ENCODE peak calls at places on chromosomes 4 and X, in four cellular contexts. One of them, this sample, is unnamed.
A peak's percentile ranks its signal among the peaks of the same experiment; 100 is the strongest.

GRCh38 chr4:108651068-108651794 is 832 bp downstream of the OSTC start:
- DNase-seq in keratinocyte: no peak
- DNase-seq in GM12878: no peak
- DNase-seq in IMR-90: peak; percentile 72
- DNase-seq in this sample: no peak

GRCh38 chrX:131741103-131741581 is 197.3 kb downstream of the OR13H1 start:
- DNase-seq in keratinocyte: no peak
- DNase-seq in GM12878: peak; percentile 87
- DNase-seq in IMR-90: peak; percentile 81
- DNase-seq in this sample: peak; percentile 89

GRCh38 chr4:188722911-188723310 is 583.7 kb downstream of the TRIML1 start:
- DNase-seq in keratinocyte: no peak
- DNase-seq in GM12878: no peak
- DNase-seq in IMR-90: peak; percentile 22
- DNase-seq in this sample: no peak

GRCh38 chrX:150547511-150548115 is 20.8 kb upstream of the MTM1 start:
- DNase-seq in keratinocyte: no peak
- DNase-seq in GM12878: no peak
- DNase-seq in IMR-90: no peak
- DNase-seq in this sample: peak; percentile 93

GRCh38 chr4:183905081-183905592 is at the start of gene STOX2:
- DNase-seq in keratinocyte: no peak
- DNase-seq in GM12878: no peak
- DNase-seq in IMR-90: peak; percentile 55
- DNase-seq in this sample: peak; percentile 81

GRCh38 chrX:101430457-101431078 is 22.5 kb downstream of the HNRNPH2 start:
- DNase-seq in keratinocyte: no peak
- DNase-seq in GM12878: no peak
- DNase-seq in IMR-90: peak; percentile 54
- DNase-seq in this sample: no peak

GRCh38 chr4:153792007-153792892 is 3.4 kb upstream of the SFRP2 start:
- DNase-seq in keratinocyte: peak; percentile 2
- DNase-seq in GM12878: no peak
- DNase-seq in IMR-90: no peak
- DNase-seq in this sample: peak; percentile 73

GRCh38 chr4:41538017-41538733 is at the start of gene LIMCH1:
- DNase-seq in keratinocyte: no peak
- DNase-seq in GM12878: no peak
- DNase-seq in IMR-90: no peak
- DNase-seq in this sample: peak; percentile 73

GRCh38 chr4:24630937-24631336 is 46.6 kb upstream of the DHX15 start:
- DNase-seq in keratinocyte: no peak
- DNase-seq in GM12878: no peak
- DNase-seq in IMR-90: no peak
- DNase-seq in this sample: no peak

DNA sequence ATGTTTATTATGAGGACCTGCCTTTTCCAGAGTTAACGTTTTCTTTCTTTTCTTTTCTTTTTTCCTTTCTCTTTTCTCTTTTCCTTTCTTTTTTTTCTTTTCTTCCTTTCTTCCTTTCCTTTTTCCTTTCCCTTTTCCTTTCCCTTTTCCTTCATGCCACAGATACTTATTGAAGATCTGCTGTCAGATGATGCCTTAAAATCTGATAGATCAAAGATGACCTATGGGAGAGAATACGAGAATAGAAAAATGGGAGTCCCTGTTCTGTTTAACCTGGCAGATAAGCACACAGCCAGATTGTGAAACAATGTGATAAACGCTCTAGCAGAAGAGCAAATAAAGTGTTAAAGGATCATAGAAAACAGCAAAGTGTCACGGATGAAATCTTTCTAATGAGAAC is 38.9 kb downstream of the AFF1 start:
- DNase-seq in keratinocyte: no peak
- DNase-seq in GM12878: no peak
- DNase-seq in IMR-90: no peak
- DNase-seq in this sample: no peak
- H3K9ac ChIP-seq in keratinocyte: no peak overlapping the region
- H3K9ac ChIP-seq in GM12878: no peak overlapping the region
- H3K9ac ChIP-seq in IMR-90: no peak overlapping the region
- H3K9ac ChIP-seq in this sample: no peak overlapping the region

GRCh38 chrX:119640621-119641020 is 34.4 kb upstream of the NKRF start:
- DNase-seq in keratinocyte: no peak
- DNase-seq in GM12878: no peak
- DNase-seq in IMR-90: no peak
- DNase-seq in this sample: no peak

GRCh38 chrX:119635179-119635578 is 29.0 kb upstream of the NKRF start:
- DNase-seq in keratinocyte: no peak
- DNase-seq in GM12878: no peak
- DNase-seq in IMR-90: no peak
- DNase-seq in this sample: no peak

GRCh38 chrX:119635799-119636198 is 29.6 kb upstream of the NKRF start:
- DNase-seq in keratinocyte: no peak
- DNase-seq in GM12878: no peak
- DNase-seq in IMR-90: no peak
- DNase-seq in this sample: no peak

GRCh38 chrX:119638725-119639471 is 32.7 kb upstream of the NKRF start:
- DNase-seq in keratinocyte: no peak
- DNase-seq in GM12878: peak; percentile 81
- DNase-seq in IMR-90: peak; percentile 6
- DNase-seq in this sample: no peak

GRCh38 chrX:119636419-119636818 is 30.2 kb upstream of the NKRF start:
- DNase-seq in keratinocyte: no peak
- DNase-seq in GM12878: peak; percentile 70
- DNase-seq in IMR-90: no peak
- DNase-seq in this sample: no peak
- H3K27ac ChIP-seq in keratinocyte: no peak overlapping the region
- H3K27ac ChIP-seq in GM12878: peak overlapping the region; percentile 80
- H3K27ac ChIP-seq in IMR-90: no peak overlapping the region
- H3K27ac ChIP-seq in this sample: no peak overlapping the region

GRCh38 chrX:24149346-24150050 is at the start of gene ZFX:
- DNase-seq in keratinocyte: no peak
- DNase-seq in GM12878: no peak
- DNase-seq in IMR-90: peak; percentile 63
- DNase-seq in this sample: peak; percentile 95
- H3K4me1 ChIP-seq in keratinocyte: peaks cover 54% of the 10 kb centered on the region
- H3K4me1 ChIP-seq in GM12878: peaks cover 22% of the 10 kb centered on the region
- H3K4me1 ChIP-seq in IMR-90: peaks cover 8% of the 10 kb centered on the region
- H3K4me1 ChIP-seq in this sample: peaks cover 3% of the 10 kb centered on the region

DNA sequence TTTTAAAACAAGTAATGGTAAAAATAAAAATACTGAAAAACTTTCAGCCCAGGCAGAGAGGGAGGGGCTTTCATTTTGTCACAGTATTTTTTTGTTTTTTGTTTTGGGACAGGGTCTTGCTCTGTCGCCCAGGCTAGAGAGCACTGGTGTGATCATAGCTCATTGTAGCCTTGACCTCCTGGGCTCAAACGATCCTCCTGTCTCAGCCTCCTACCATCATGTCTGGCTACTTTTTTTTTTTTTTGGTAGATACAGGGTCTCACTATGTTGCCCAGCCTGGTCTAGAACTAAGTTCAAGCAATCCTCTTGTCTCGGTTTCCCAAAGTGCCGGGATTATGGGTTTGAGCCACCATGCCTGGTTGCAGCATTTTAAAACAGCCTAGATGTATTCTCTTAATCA is 40.8 kb upstream of the FAT1 start:
- DNase-seq in keratinocyte: no peak
- DNase-seq in GM12878: no peak
- DNase-seq in IMR-90: no peak
- DNase-seq in this sample: no peak
- H3K9ac ChIP-seq in keratinocyte: no peak overlapping the region
- H3K9ac ChIP-seq in GM12878: no peak overlapping the region
- H3K9ac ChIP-seq in IMR-90: no peak overlapping the region
- H3K9ac ChIP-seq in this sample: no peak overlapping the region

This sample was measured in kidney.